ENCODE peak calls at places on chromosomes 7 and 10, in four cellular contexts. J is HCT116, Z is K562, G is stomach. Y is an unnamed sample.

GRCh38 chr10:25063644-25064043 is 47.2 kb downstream of the THNSL1 start:
- DNase-seq in J (no peak), Z (no peak), G (no peak), Y (no peak)

GRCh38 chr7:145293793-145294153 is 457.9 kb upstream of the TPK1 start:
- DNase-seq in J (no peak), Z (no peak), G (no peak), Y (no peak)

GRCh38 chr7:44959956-44960640 is 18.7 kb downstream of the MYO1G start:
- DNase-seq in J (no peak), Z (no peak), G (no peak), Y (no peak)

GRCh38 chr10:43863270-43863669 is 214.6 kb upstream of the ZNF32 start:
- DNase-seq in J (no peak), Z (no peak), G (no peak), Y (peak; percentile 64)

GRCh38 chr7:11247545-11247944 is 273.9 kb downstream of the PHF14 start:
- DNase-seq in J (no peak), Z (no peak), G (no peak), Y (no peak)

GRCh38 chr7:154255324-154255723 is 203.1 kb downstream of the DPP6 start:
- DNase-seq in J (no peak), Z (no peak), G (no peak), Y (no peak)

GRCh38 chr7:158175779-158176178 is 411.8 kb downstream of the PTPRN2 start:
- DNase-seq in J (no peak), Z (no peak), G (no peak), Y (peak; percentile 18)

GRCh38 chr10:33706191-33706590 is 371.7 kb upstream of the NRP1 start:
- DNase-seq in J (no peak), Z (no peak), G (no peak), Y (no peak)

GRCh38 chr7:94584113-94584512 is 71.8 kb downstream of the SGCE start:
- DNase-seq in J (no peak), Z (no peak), G (peak; percentile 59), Y (no peak)

GRCh38 chr10:80443531-80443974 is 10.6 kb upstream of the TSPAN14 start:
- DNase-seq in J (no peak), Z (peak; percentile 43), G (no peak), Y (no peak)

GRCh38 chr7:101884671-101885596 is 67.5 kb downstream of the CUX1 start:
- DNase-seq in J (no peak), Z (no peak), G (no peak), Y (no peak)

GRCh38 chr7:5361446-5362155 is 62.0 kb downstream of the TNRC18 start:
- DNase-seq in J (no peak), Z (no peak), G (no peak), Y (no peak)

GRCh38 chr10:95572451-95572850 is 11.3 kb upstream of the SORBS1 start:
- DNase-seq in J (no peak), Z (no peak), G (no peak), Y (no peak)

GRCh38 chr10:75395171-75395954 is 6.2 kb downstream of the ZNF503 start:
- DNase-seq in J (no peak), Z (peak; percentile 92), G (peak; percentile 54), Y (no peak)

GRCh38 chr7:151310578-151310977 is 31.0 kb upstream of the NUB1 start:
- DNase-seq in J (no peak), Z (peak; percentile 43), G (no peak), Y (peak; percentile 20)

GRCh38 chr7:26090927-26091519 is 61.0 kb upstream of the NFE2L3 start:
- DNase-seq in J (peak; percentile 59), Z (peak; percentile 28), G (no peak), Y (no peak)

GRCh38 chr7:135672560-135673359 is 10.4 kb downstream of the STMP1 start:
- DNase-seq in J (peak; percentile 37), Z (peak; percentile 64), G (no peak), Y (no peak)

GRCh38 chr7:68166525-68166924 is 1169.9 kb downstream of the TYW1 start:
- DNase-seq in J (no peak), Z (no peak), G (no peak), Y (no peak)

GRCh38 chr7:103932389-103932788 is 57.1 kb downstream of the RELN start:
- DNase-seq in J (no peak), Z (peak; percentile 48), G (no peak), Y (no peak)

GRCh38 chr10:99396471-99396870 is 34.0 kb downstream of the GOT1 start:
- DNase-seq in J (no peak), Z (no peak), G (no peak), Y (no peak)

GRCh38 chr10:75662715-75663114 is 231.3 kb downstream of the LRMDA start:
- DNase-seq in J (no peak), Z (no peak), G (no peak), Y (no peak)

DNA sequence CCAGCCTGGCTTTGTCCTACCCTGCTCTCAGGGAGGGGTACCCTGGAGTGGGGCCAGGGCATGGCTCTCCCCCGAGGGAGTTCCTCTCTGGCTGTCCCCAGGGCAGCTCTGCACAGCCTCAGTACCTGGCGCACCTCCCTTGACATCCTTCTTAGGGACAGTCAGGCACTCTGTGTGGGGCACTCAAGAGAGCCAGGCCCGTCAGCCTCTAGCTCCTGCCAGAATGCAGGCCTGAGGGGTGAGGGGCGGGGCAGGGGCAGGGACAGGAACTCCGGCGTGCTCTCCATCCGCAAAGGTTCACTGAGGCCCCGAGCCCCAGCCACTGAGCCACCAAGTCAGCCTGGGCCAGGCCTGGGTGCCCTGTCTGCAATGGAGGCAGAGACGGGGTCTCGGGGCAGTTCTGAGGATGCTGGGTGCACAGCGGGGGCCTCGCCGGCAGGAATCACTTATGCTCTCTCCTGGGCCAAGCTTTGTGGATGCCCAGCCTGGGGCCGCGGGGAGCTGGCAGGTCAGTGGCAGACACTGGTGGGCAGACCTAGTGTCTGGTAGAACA is 10.1 kb downstream of the LIMK1 start:
- DNase-seq in J (no peak), Z (peak; percentile 11), G (no peak), Y (no peak)
- TF ChIP-seq POLR2A in J (no peak), Z (no peak), G (no peak), Y (no peak)

DNA sequence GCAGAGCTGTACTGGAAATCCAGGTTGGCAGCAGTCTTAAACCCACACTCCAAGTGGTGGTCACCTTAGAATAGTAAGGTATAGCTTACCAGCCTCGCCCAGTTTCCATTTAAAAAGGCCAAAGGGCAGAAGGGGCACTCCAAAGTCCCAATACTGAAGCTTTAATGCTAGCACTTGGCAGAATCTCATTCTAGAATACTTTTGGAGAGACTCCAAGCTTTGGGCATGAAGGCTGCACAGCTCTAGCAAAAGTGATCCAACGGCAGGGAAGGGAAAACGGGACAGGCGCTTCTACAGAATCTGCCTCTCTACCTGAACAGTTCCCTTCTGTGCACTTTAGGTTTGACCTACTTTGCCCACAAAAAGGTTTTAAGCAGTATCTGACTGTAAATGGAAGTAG is 19.7 kb downstream of the SMURF1 start:
- DNase-seq in J (no peak), Z (no peak), G (no peak), Y (no peak)
- H3K27ac ChIP-seq in J (no peak overlapping the region), Z (no peak overlapping the region), G (peak overlapping the region; percentile 80), Y (peak overlapping the region; percentile 50)

DNA sequence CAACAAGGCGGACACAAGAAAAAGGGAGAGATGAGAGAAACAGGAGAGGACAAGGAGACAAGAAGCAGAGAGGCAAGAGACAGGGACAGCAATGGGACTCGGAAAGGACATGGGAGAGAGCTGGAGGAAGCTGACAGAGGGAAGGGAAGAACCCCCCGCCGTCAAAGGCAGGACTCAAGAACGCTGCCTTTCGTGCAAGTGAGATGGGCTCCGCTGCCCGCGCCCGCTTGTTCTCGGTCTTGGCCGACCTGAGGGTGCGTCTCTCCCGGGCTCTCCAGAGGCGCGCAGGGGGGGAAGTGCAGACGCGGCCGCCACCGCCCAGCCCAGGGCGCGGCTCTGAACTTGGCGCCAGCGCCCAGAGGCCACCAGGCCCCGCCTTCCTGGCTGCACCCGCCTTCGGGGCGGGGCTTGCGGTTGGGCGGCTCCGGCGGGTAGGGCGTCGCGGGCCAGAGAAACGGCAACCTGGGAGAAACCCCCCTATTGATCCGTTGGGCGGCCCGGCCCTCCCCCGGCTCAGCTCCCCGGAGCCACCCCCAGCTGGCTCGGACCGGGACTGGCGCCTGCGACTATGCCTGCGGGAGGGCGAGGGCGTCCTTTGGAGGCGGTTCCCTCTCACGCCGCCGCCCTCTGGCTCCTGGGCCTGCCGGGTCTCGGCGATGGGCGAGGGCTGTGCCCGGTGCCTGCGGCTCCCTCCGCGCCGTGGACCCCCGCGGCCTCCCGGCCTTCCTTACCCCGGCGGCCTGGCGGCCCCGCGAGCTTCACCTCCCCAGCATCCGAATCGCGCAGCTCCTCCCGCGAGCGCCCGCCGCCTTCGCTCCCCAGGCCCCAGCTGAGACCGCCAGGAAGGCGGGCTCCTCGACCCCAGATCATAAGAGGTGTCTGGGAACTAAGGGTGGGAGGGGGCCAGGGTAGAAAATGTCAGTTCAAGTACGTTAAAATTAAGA is 2.2 kb upstream of the ANTXRL start:
- DNase-seq in J (peak; percentile 26), Z (peak; percentile 100), G (peak; percentile 90), Y (no peak)
- TF ChIP-seq POLR2A in J (peak; percentile 27), Z (peak; percentile 46), G (no peak), Y (no peak)

GRCh38 chr10:102713814-102714620 is at the start of gene ARL3:
- DNase-seq in J (peak; percentile 98), Z (peak; percentile 93), G (peak; percentile 98), Y (peak; percentile 99)

GRCh38 chr10:102715880-102716279 is 1.4 kb downstream of the SFXN2 start:
- DNase-seq in J (no peak), Z (no peak), G (no peak), Y (no peak)

GRCh38 chr10:102713483-102713813 is 749 bp downstream of the ARL3 start:
- DNase-seq in J (no peak), Z (no peak), G (no peak), Y (no peak)

GRCh38 chr10:102712843-102713242 is 1.4 kb downstream of the ARL3 start:
- DNase-seq in J (no peak), Z (no peak), G (no peak), Y (no peak)

DNA sequence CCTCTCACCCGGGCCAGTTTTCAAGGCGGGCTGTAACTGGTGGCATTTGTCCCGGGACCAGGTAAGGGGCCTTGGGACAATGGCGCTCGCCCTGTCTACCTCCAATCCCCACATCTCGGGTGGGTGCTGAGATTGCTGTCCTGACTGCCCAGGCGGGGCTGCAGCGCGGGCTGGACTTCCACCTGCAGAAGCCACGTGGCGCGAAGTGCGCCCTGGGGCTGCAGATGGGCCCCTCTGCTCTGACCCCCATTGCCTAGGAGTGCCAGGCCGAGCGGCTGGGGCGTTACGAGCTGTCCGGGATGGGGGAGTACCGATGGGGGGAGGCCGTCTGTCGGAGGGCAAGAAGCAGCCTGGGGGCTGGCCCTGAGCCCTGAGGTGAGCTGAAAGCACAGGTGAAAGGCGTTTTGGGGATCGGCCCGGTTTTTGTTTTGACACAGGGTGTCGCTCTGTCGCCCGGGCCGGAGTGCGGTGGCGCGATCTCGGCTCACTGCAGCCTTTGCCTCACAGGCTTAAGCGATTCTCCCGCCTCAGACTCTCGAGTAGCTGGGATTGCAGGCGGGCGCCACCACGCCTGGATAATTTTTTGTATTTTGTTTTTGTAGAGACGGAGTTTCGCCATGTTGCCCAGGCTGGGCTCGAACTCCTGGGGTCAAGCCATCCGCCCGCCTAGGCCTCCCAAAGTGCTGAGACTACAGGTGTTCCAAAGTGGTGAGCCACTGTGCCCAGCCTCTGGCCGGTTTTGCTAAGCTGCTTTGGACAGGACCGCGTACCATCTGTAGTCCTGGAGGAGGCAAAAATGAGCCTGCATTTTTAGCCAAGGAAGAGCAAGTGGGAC is at the start of gene SFXN2:
- DNase-seq in J (no peak), Z (no peak), G (peak; percentile 49), Y (no peak)
- H3K27ac ChIP-seq in J (peak within 1 kb of the TSS; percentile 77), Z (peak within 1 kb of the TSS; percentile 83), G (peak within 1 kb of the TSS; percentile 93), Y (peak within 1 kb of the TSS; percentile 92)

GRCh38 chr10:70132098-70133029 is at the start of gene AIFM2:
- DNase-seq in J (peak; percentile 40), Z (peak; percentile 90), G (peak; percentile 89), Y (no peak)
- TF ChIP-seq POLR2A in J (peak; percentile 32), Z (peak; percentile 67), G (no peak), Y (no peak)